ENCODE peak calls at places on chromosomes 4 and X, in seven cellular contexts. T is MM.1S, Y is neural progenitor cell, K is SK-N-SH, M is PC-3, L is HCT116, D is GM23248. H is an unnamed sample.

GRCh38 chrX:45351478-45351877 is 150.8 kb upstream of the DIPK2B start:
- DNase-seq in D (peak; percentile 76), K (no peak), Y (no peak), M (peak; percentile 63), T (no peak), L (no peak), H (no peak)

GRCh38 chr4:144709159-144709558 is 63.2 kb downstream of the HHIP start:
- DNase-seq in K (no peak), L (peak; percentile 43), M (peak; percentile 65), D (peak; percentile 48), T (no peak), Y (peak; percentile 23), H (no peak)

GRCh38 chr4:15868065-15868464 is 70.5 kb downstream of the FGFBP1 start:
- DNase-seq in M (peak; percentile 37), D (peak; percentile 66), T (no peak), K (no peak), L (no peak), Y (peak; percentile 11), H (peak; percentile 11)

GRCh38 chrX:41707218-41707617 is 16.8 kb upstream of the GPR82 start:
- DNase-seq in Y (no peak), K (no peak), L (no peak), D (no peak), T (no peak), M (no peak), H (no peak)

GRCh38 chrX:44872319-44872816 is 620 bp upstream of the KDM6A start:
- DNase-seq in L (no peak), T (no peak), D (peak; percentile 59), M (peak; percentile 24), Y (no peak), K (no peak), H (peak; percentile 62)

GRCh38 chr4:112167790-112168189 is 22.5 kb downstream of the FAM241A start:
- DNase-seq in K (no peak), D (no peak), L (no peak), T (peak; percentile 77), Y (no peak), M (peak; percentile 7), H (no peak)

GRCh38 chr4:165945991-165946390 is 73.0 kb downstream of the TLL1 start:
- DNase-seq in M (no peak), L (no peak), T (no peak), K (no peak), Y (peak; percentile 4), D (no peak), H (no peak)

GRCh38 chr4:33883111-33883510 is 2361.2 kb downstream of the ARAP2 start:
- DNase-seq in D (peak; percentile 3), L (no peak), Y (no peak), T (no peak), M (peak; percentile 1), K (no peak), H (no peak)

GRCh38 chrX:9379697-9380551 is 84.9 kb upstream of the TBL1X start:
- DNase-seq in K (no peak), L (peak; percentile 32), D (peak; percentile 70), T (no peak), M (peak; percentile 89), Y (no peak), H (peak; percentile 33)

GRCh38 chr4:8744083-8744805 is 127.4 kb downstream of the HMX1 start:
- DNase-seq in M (no peak), Y (no peak), D (no peak), K (peak; percentile 55), T (peak; percentile 10), L (no peak), H (no peak)

GRCh38 chr4:46549125-46549524 is 159.2 kb upstream of the GABRA2 start:
- DNase-seq in L (no peak), T (no peak), D (no peak), Y (no peak), M (no peak), K (no peak), H (no peak)

GRCh38 chrX:97806238-97806637 is 922.5 kb downstream of the RPA4 start:
- DNase-seq in L (no peak), T (no peak), D (peak; percentile 3), K (no peak), M (peak; percentile 67), Y (no peak), H (no peak)

DNA sequence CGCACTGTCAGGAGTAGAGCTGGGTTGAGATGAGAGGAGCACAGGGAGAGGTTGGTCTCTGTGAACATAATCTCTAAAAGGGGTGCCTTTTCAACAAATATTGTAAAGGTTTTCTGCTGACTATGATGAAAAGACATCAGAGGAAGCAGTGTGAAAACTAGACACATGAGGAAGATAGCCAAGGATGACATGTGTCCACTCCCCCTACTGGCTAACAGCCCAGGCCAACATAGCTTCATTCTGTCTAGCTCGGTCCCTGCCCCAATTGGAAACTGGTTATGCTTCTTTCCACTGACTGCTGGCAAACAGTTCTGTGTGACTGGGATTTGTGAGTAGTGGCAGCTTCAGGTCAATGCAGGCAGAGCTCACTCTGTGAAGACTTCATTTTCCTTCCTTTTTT is 115.4 kb upstream of the ESX1 start:
- DNase-seq in T (no peak), M (peak; percentile 85), K (peak; percentile 4), L (peak; percentile 26), D (peak; percentile 2), Y (peak; percentile 6), H (peak; percentile 18)
- TF ChIP-seq EZH2phosphoT487 in T (no peak), M (no peak), K (no peak), L (no peak), D (no peak), Y (no peak), H (no peak)

GRCh38 chrX:39327255-39327654 is 526.0 kb downstream of the MID1IP1 start:
- DNase-seq in D (no peak), L (no peak), K (no peak), Y (no peak), M (no peak), T (no peak), H (no peak)

GRCh38 chrX:39335447-39336235 is 534.4 kb downstream of the MID1IP1 start:
- DNase-seq in K (no peak), M (no peak), D (no peak), T (no peak), L (no peak), Y (no peak), H (peak; percentile 39)

GRCh38 chrX:39327705-39328104 is 526.4 kb downstream of the MID1IP1 start:
- DNase-seq in Y (no peak), K (no peak), T (no peak), M (no peak), L (no peak), D (no peak), H (no peak)

GRCh38 chrX:39328661-39329060 is 527.4 kb downstream of the MID1IP1 start:
- DNase-seq in M (no peak), Y (no peak), T (no peak), D (no peak), L (no peak), K (no peak), H (no peak)

DNA sequence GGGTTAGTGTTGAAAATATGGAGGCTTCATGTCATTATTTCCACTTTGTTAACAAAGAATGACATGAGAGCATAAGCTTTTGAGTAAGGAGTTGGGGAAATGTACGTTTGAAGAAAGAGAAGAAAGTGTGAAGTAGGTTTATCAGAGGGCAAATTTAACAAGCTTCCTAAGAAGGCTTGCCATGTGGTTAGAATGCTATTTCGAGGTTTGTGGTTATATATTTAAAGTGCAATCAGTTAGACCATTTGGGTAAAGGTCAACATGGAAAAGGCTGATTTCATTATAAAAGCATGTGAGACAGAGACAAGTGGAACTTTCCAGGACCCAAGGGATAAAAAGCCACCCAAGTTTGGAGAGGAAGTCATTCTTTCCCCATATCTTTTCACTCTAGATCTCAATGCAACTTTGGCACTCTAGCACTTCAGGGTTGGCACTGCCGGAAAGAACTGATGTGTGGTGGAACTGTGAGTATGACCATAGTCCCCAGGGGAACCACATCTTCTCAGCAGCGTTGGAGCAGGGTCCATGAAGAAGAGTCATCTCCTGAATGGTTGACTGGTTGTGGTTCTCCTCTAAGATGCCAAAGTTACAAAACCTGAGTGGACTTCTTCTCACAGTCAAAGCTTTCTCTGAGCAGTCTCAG is 529.9 kb downstream of the MID1IP1 start:
- DNase-seq in D (no peak), Y (no peak), K (no peak), M (no peak), L (no peak), T (no peak), H (no peak)
- TF ChIP-seq EZH2phosphoT487 in D (no peak), Y (no peak), K (no peak), M (no peak), L (no peak), T (no peak), H (no peak)

DNA sequence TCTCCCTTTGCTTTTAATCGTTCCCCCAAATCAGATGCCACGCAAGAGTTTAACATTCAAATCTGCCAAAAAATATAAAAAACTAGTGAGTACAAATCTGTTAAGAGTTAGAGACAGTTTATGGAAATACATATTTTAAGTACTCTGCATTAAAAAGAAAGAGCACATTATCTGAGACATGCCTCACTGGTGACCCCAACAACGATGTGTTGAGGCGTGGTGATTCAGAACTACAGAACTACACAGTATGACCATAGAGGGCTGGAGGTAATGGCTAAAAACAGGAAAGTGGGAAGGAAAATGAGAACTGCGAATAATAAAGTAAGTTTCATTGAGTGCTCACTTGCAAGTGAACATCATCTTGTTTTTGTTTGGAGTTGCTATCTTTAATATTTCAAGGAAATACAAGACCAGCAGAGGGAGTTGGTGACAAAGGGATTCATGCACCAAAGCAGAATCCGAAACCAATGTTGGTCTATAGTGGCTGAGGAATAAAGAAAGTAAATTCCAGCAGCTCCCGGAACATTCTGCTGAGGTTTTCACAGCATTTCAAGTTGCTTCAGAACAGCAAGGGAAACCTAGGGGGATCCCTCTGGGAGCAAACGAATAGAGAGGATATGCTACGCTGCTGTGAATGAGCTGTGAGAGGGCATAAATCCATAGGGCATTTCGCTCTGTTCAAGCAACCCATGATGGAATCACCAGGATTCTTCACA is 92.2 kb downstream of the DCHS2 start:
- DNase-seq in M (peak; percentile 61), L (no peak), T (no peak), D (peak; percentile 77), Y (peak; percentile 29), K (no peak), H (peak; percentile 58)
- TF ChIP-seq EZH2phosphoT487 in M (no peak), L (no peak), T (no peak), D (no peak), Y (no peak), K (no peak), H (no peak)

GRCh38 chr4:22877653-22878052 is 184.9 kb downstream of the GBA3 start:
- DNase-seq in Y (no peak), T (no peak), L (no peak), M (no peak), K (no peak), D (no peak), H (no peak)

GRCh38 chr4:22884157-22884556 is 191.4 kb downstream of the GBA3 start:
- DNase-seq in D (no peak), L (no peak), T (no peak), M (no peak), Y (peak; percentile 53), K (no peak), H (no peak)

GRCh38 chr4:22876281-22876680 is 183.5 kb downstream of the GBA3 start:
- DNase-seq in L (no peak), T (no peak), K (no peak), D (no peak), Y (no peak), M (no peak), H (no peak)

GRCh38 chr4:22875592-22876257 is 183.0 kb downstream of the GBA3 start:
- DNase-seq in M (no peak), T (peak; percentile 58), Y (no peak), L (no peak), K (no peak), D (no peak), H (no peak)

DNA sequence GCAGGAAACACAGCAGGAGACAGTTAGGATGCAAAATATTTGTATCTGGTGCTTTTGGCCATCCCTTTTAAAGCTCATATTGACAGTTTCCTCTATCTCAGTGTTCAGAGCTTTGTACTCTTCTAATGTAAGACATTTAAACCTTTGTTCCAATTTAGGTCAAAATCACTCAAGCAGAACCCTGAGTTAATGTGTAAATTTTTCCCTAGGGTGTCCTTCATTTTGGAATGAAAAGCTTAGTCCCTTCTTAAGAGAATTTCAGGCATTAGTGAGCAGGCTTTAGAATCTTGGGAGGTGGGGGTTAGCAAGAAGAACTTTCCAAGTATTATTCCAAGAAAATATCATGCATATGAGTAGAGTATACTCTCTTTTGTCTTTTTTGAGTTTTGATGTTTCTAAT is 188.7 kb downstream of the GBA3 start:
- DNase-seq in D (no peak), T (no peak), M (no peak), Y (no peak), L (no peak), K (no peak), H (no peak)
- TF ChIP-seq EZH2phosphoT487 in D (no peak), T (no peak), M (no peak), Y (no peak), L (no peak), K (no peak), H (no peak)